ENCODE peak calls at places on chromosomes 13 and 19, in four cellular contexts. V is K562, I is HCT116, A is HepG2. P is an unnamed sample.

GRCh38 chr19:50489461-50490011 is 12.9 kb upstream of the GARIN5A start:
- DNase-seq in A (no peak), V (no peak), I (no peak), P (peak; percentile 60)

GRCh38 chr19:8530061-8530679 is 16.2 kb upstream of the ZNF414 start:
- DNase-seq in I (no peak), A (no peak), V (no peak), P (no peak)

GRCh38 chr19:18700501-18701249 is 17.2 kb downstream of the CRTC1 start:
- DNase-seq in I (no peak), A (no peak), V (peak; percentile 85), P (no peak)

GRCh38 chr19:50573741-50574461 is 5.7 kb upstream of the LRRC4B start:
- DNase-seq in A (no peak), I (no peak), V (no peak), P (no peak)

GRCh38 chr19:29887498-29887897 is 54.5 kb upstream of the URI1 start:
- DNase-seq in I (no peak), V (no peak), A (no peak), P (no peak)

GRCh38 chr19:44613295-44614168 is at the start of gene IGSF23:
- DNase-seq in I (no peak), V (no peak), A (peak; percentile 86), P (no peak)

GRCh38 chr13:65026505-65026904 is 2203.6 kb downstream of the PCDH9 start:
- DNase-seq in I (no peak), A (no peak), V (no peak), P (no peak)

GRCh38 chr13:66914155-66914554 is 316.0 kb downstream of the PCDH9 start:
- DNase-seq in I (no peak), A (no peak), V (no peak), P (no peak)

GRCh38 chr13:76570485-76570884 is 315.7 kb downstream of the KCTD12 start:
- DNase-seq in A (no peak), I (no peak), V (no peak), P (no peak)

GRCh38 chr19:19134687-19135158 is 3.6 kb downstream of the TMEM161A start:
- DNase-seq in A (no peak), I (no peak), V (peak; percentile 87), P (peak; percentile 89)

GRCh38 chr19:35882074-35882832 is 13.9 kb downstream of the APLP1 start:
- DNase-seq in A (peak; percentile 64), I (peak; percentile 67), V (peak; percentile 45), P (no peak)

GRCh38 chr13:30276178-30276577 is 31.2 kb downstream of the KATNAL1 start:
- DNase-seq in A (no peak), V (no peak), I (no peak), P (no peak)

GRCh38 chr19:2719910-2720776 is 1.0 kb downstream of the DIRAS1 start:
- DNase-seq in A (no peak), I (no peak), V (no peak), P (no peak)

GRCh38 chr19:34276614-34277013 is 22.3 kb downstream of the GARRE1 start:
- DNase-seq in V (no peak), A (no peak), I (no peak), P (no peak)

GRCh38 chr19:2423913-2424685 is 3.3 kb downstream of the TIMM13 start:
- DNase-seq in V (peak; percentile 33), I (no peak), A (no peak), P (no peak)

GRCh38 chr13:32427852-32428580 is at the start of gene N4BP2L1:
- DNase-seq in I (no peak), V (no peak), A (peak; percentile 96), P (no peak)

GRCh38 chr19:2715470-2716274 is 5.5 kb downstream of the DIRAS1 start:
- DNase-seq in V (no peak), A (no peak), I (no peak), P (no peak)

GRCh38 chr19:10878253-10878652 is 6.9 kb downstream of the CARM1 start:
- DNase-seq in V (no peak), I (no peak), A (no peak), P (no peak)

GRCh38 chr13:74205313-74205690 is 71.1 kb upstream of the KLF12 start:
- DNase-seq in A (no peak), I (no peak), V (no peak), P (no peak)

GRCh38 chr13:74206061-74206561 is 71.9 kb upstream of the KLF12 start:
- DNase-seq in I (no peak), V (no peak), A (no peak), P (no peak)

GRCh38 chr13:74203576-74203975 is 69.4 kb upstream of the KLF12 start:
- DNase-seq in I (no peak), V (no peak), A (no peak), P (no peak)

GRCh38 chr13:74204606-74205312 is 70.6 kb upstream of the KLF12 start:
- DNase-seq in A (no peak), V (no peak), I (no peak), P (no peak)

GRCh38 chr13:74206855-74207254 is 72.7 kb upstream of the KLF12 start:
- DNase-seq in I (no peak), A (no peak), V (no peak), P (no peak)
- TF ChIP-seq FOSL1 in I (no peak), A (no peak), V (no peak), P (no peak)

GRCh38 chr13:36736119-36736726 is 62.4 kb downstream of the SERTM1 start:
- DNase-seq in I (peak; percentile 31), A (peak; percentile 35), V (peak; percentile 41), P (no peak)
- TF ChIP-seq SIN3A in I (no peak), A (no peak), V (no peak), P (no peak)

GRCh38 chr13:40302351-40302750 is 364.1 kb downstream of the FOXO1 start:
- DNase-seq in V (no peak), I (no peak), A (no peak), P (no peak)

GRCh38 chr13:40304391-40304790 is 362.1 kb downstream of the FOXO1 start:
- DNase-seq in I (no peak), V (no peak), A (no peak), P (no peak)

GRCh38 chr13:40309881-40310280 is 356.6 kb downstream of the FOXO1 start:
- DNase-seq in V (no peak), A (no peak), I (no peak), P (no peak)

DNA sequence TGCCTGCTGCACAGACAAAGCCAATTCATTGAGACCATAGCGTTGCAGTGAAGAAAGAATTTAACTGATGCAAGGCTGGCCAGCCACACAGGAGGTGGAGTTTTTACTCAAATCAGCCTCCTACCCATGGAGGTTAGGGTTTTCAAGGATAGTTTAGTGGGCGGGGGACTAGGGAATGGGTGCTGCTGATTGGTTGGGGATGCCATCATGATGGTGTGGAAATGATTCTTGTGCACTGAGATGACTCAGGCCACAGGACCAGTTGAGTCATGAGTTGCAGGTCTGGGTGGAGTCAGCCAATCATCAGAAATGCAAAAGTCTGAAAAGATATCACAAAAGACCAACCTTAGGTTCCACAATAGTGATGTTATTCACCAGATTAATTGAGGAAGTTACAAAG is 359.6 kb downstream of the FOXO1 start:
- DNase-seq in V (no peak), I (no peak), A (no peak), P (no peak)
- TF ChIP-seq FOSL1 in V (no peak), I (no peak), A (no peak), P (no peak)

GRCh38 chr19:48169585-48169973 is 565 bp downstream of the LIG1 start:
- DNase-seq in A (peak; percentile 45), V (peak; percentile 97), I (peak; percentile 66), P (peak; percentile 77)
- TF ChIP-seq SIN3A in A (no peak), V (no peak), I (no peak), P (no peak)

GRCh38 chr13:53048880-53049279 is 20.3 kb downstream of the OLFM4 start:
- DNase-seq in A (no peak), I (no peak), V (no peak), P (no peak)
- TF ChIP-seq FOSL1 in A (no peak), I (no peak), V (no peak), P (no peak)

DNA sequence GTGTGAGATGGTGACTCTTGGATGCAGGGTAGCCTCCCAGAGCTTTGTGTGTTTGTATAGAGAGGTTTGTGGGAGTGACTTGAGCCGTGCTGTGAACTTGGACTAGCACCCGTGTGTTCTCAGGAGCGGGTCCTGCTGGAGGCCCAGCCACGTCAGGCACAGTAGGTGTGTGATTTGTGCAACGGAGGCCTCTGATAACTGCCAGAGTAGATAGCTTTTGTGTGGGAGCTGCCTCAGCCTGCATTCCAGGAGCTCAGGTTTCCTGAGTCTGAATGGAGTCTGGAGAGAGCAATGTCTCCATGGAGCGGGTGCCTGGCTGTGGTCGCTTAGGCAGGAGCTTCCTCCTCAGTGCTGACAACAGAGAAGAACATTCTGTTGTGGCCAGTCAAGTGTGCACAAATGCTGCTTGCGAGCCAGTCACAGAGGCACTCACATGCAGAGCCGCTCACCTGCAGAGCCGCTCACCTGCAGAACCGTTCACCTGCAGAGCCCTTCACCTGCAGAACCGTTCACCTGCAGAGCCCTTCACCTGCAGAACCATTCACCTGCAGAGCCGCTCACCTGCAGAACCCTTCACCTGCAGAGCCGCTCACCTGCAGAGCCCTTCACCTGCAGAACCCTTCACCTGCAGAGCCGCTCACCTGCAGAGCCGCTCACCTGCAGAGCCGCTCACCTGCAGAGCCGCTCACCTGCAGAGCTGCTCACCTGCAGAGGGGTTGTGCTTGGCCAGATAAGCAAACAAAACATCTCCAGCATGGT is 32.6 kb downstream of the TFDP1 start:
- DNase-seq in I (no peak), A (no peak), V (no peak), P (no peak)
- TF ChIP-seq SIN3A in I (no peak), A (no peak), V (no peak), P (no peak)

GRCh38 chr13:107373551-107373950 is 805.6 kb upstream of the ARGLU1 start:
- DNase-seq in V (no peak), A (no peak), I (no peak), P (no peak)
- TF ChIP-seq FOSL1 in V (no peak), A (no peak), I (no peak), P (no peak)

GRCh38 chr19:13436352-13436751 is 69.9 kb downstream of the CACNA1A start:
- DNase-seq in A (no peak), V (no peak), I (no peak), P (no peak)

GRCh38 chr19:13429563-13429962 is 76.7 kb downstream of the CACNA1A start:
- DNase-seq in A (no peak), V (no peak), I (no peak), P (no peak)

GRCh38 chr19:13428352-13428751 is 77.9 kb downstream of the CACNA1A start:
- DNase-seq in A (no peak), V (peak; percentile 44), I (peak; percentile 28), P (no peak)

GRCh38 chr19:13427273-13428051 is 78.8 kb downstream of the CACNA1A start:
- DNase-seq in I (no peak), A (no peak), V (no peak), P (no peak)

GRCh38 chr19:13430790-13431582 is 75.3 kb downstream of the CACNA1A start:
- DNase-seq in I (peak; percentile 51), V (peak; percentile 60), A (peak; percentile 33), P (no peak)
- TF ChIP-seq SIN3A in I (no peak), V (no peak), A (no peak), P (no peak)

DNA sequence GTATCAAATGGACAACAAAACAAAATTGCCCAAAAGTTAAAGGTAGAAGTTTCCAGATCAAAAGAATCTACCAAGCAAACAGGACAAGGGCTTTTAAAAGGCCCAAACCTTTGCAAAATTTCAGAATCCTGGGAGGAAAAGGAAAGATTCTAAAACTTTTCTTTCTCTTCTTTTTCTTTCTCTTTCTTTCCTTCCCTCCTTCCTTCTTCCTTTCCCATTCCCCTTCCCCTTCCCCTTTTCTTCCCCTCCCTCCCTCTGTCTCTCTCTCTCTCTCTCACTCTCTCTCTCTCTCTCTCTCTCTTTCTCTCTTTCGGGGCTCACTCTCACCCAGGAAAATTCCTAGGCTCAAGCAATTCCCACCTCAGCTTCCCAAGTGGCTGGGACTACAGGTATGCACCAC is 4.2 kb upstream of the PDCD5 start:
- DNase-seq in V (no peak), A (no peak), I (no peak), P (no peak)
- TF ChIP-seq FOSL1 in V (no peak), A (no peak), I (no peak), P (no peak)

P was measured in H1.